ENCODE peak calls at places on chromosomes 3 and 15, in seven cellular contexts. H is IMR-90, K is neuronal stem cell, G is NCI-H510A treated with DMSO at 0.1 percent for 48 hours, J is esophagus muscularis mucosa, D is neural progenitor cell, M is tibial artery. X is an unnamed sample.

GRCh38 chr3:38647217-38647970 is 2.1 kb downstream of the SCN5A start:
- DNase-seq in H (no peak), K (no peak), G (no peak), J (peak; percentile 53), D (no peak), M (no peak), X (no peak)

GRCh38 chr3:138437281-138437680 is 2.9 kb downstream of the ESYT3 start:
- DNase-seq in H (no peak), K (no peak), G (no peak), J (no peak), D (no peak), M (no peak), X (no peak)

GRCh38 chr3:167739190-167739589 is 3.7 kb downstream of the SERPINI1 start:
- DNase-seq in H (no peak), K (no peak), G (no peak), J (no peak), D (no peak), M (no peak), X (no peak)

GRCh38 chr15:87287156-87287555 is 969.4 kb downstream of the NTRK3 start:
- DNase-seq in H (peak; percentile 0), K (no peak), G (no peak), J (no peak), D (no peak), M (no peak), X (no peak)

GRCh38 chr3:57974796-57975388 is 33.3 kb upstream of the FLNB start:
- DNase-seq in H (peak; percentile 98), K (no peak), G (no peak), J (no peak), D (no peak), M (no peak), X (no peak)

GRCh38 chr3:10554746-10555145 is 49.4 kb upstream of the ATP2B2 start:
- DNase-seq in H (no peak), K (no peak), G (no peak), J (peak; percentile 60), D (no peak), M (no peak), X (no peak)

GRCh38 chr15:83285284-83285978 is 967 bp upstream of the BNC1 start:
- DNase-seq in H (no peak), K (no peak), G (no peak), J (peak; percentile 70), D (peak; percentile 28), M (no peak), X (no peak)

GRCh38 chr15:59649603-59650002 is 7.7 kb downstream of the GTF2A2 start:
- DNase-seq in H (peak; percentile 13), K (no peak), G (peak; percentile 8), J (no peak), D (no peak), M (no peak), X (no peak)

GRCh38 chr3:177212756-177213155 is 15.5 kb upstream of the TBL1XR1 start:
- DNase-seq in H (no peak), K (no peak), G (no peak), J (no peak), D (no peak), M (no peak), X (no peak)

GRCh38 chr15:74773731-74774252 is 8.1 kb upstream of the CSK start:
- DNase-seq in H (no peak), K (no peak), G (no peak), J (no peak), D (peak; percentile 73), M (no peak), X (peak; percentile 27)

GRCh38 chr15:63703641-63704040 is 106.5 kb downstream of the FBXL22 start:
- DNase-seq in H (no peak), K (no peak), G (no peak), J (no peak), D (no peak), M (no peak), X (no peak)

GRCh38 chr3:9105421-9105820 is 142.1 kb upstream of the RAD18 start:
- DNase-seq in H (no peak), K (no peak), G (no peak), J (no peak), D (peak; percentile 34), M (no peak), X (no peak)

GRCh38 chr3:188904670-188905069 is 267.1 kb upstream of the TPRG1 start:
- DNase-seq in H (peak; percentile 63), K (no peak), G (no peak), J (no peak), D (no peak), M (no peak), X (no peak)

GRCh38 chr15:61025283-61025682 is 203.8 kb downstream of the RORA start:
- DNase-seq in H (peak; percentile 70), K (no peak), G (no peak), J (no peak), D (no peak), M (no peak), X (no peak)

GRCh38 chr3:197758512-197758911 is 8.8 kb downstream of the FYTTD1 start:
- DNase-seq in H (no peak), K (no peak), G (no peak), J (no peak), D (no peak), M (no peak), X (no peak)

GRCh38 chr15:62797171-62797570 is 245.4 kb upstream of the TPM1 start:
- DNase-seq in H (no peak), K (no peak), G (no peak), J (no peak), D (no peak), M (no peak), X (no peak)

GRCh38 chr15:64122936-64123351 is 27.2 kb downstream of the SNX1 start:
- DNase-seq in H (no peak), K (no peak), G (no peak), J (no peak), D (no peak), M (no peak), X (no peak)

GRCh38 chr15:50003786-50004334 is 115.2 kb downstream of the ATP8B4 start:
- DNase-seq in H (peak; percentile 87), K (peak; percentile 82), G (peak; percentile 50), J (peak; percentile 93), D (peak; percentile 94), M (peak; percentile 89), X (peak; percentile 35)

X was measured in DMS153.